ENCODE peak calls at places on chromosome 11, in four cellular contexts. Z, U, H and W are unnamed samples.

GRCh38 chr11:24880962-24881361 is 384.1 kb downstream of the LUZP2 start:
- DNase-seq in U (no peak), Z (no peak), H (no peak), W (no peak)

GRCh38 chr11:2575611-2576051 is 124.2 kb downstream of the KCNQ1OT1 start:
- DNase-seq in H (no peak), Z (no peak), U (no peak), W (no peak)

GRCh38 chr11:61345170-61345610 is 12.2 kb downstream of the TKFC start:
- DNase-seq in U (no peak), Z (peak; percentile 92), H (no peak), W (no peak)

GRCh38 chr11:117654856-117655255 is 142.2 kb downstream of the DSCAML1 start:
- DNase-seq in Z (peak; percentile 86), H (no peak), U (no peak), W (no peak)

GRCh38 chr11:97961431-97961830 is 1059.3 kb upstream of the CNTN5 start:
- DNase-seq in Z (no peak), H (no peak), U (no peak), W (no peak)

GRCh38 chr11:7638710-7639642 is 34.3 kb downstream of the CYB5R2 start:
- DNase-seq in Z (no peak), H (no peak), U (no peak), W (no peak)

GRCh38 chr11:62266558-62266957 is 3.4 kb upstream of the SCGB2A2 start:
- DNase-seq in Z (no peak), H (no peak), U (peak; percentile 6), W (no peak)

GRCh38 chr11:112606656-112607055 is 346.0 kb upstream of the PLET1 start:
- DNase-seq in Z (no peak), H (no peak), U (no peak), W (no peak)

GRCh38 chr11:17646451-17647145 is 72.8 kb upstream of the MYOD1 start:
- DNase-seq in H (no peak), Z (peak; percentile 0), U (no peak), W (no peak)

GRCh38 chr11:121741954-121742361 is 289.2 kb upstream of the SORL1-AS1 start:
- DNase-seq in U (peak; percentile 52), H (no peak), Z (peak; percentile 36), W (peak; percentile 7)

GRCh38 chr11:73980001-73980960 is 2.4 kb downstream of the UCP2 start:
- DNase-seq in Z (no peak), H (peak; percentile 42), U (peak; percentile 20), W (no peak)
- H3K4me3 ChIP-seq in Z (no peak overlapping the region), H (no peak overlapping the region), U (no peak overlapping the region), W (no peak overlapping the region)

DNA sequence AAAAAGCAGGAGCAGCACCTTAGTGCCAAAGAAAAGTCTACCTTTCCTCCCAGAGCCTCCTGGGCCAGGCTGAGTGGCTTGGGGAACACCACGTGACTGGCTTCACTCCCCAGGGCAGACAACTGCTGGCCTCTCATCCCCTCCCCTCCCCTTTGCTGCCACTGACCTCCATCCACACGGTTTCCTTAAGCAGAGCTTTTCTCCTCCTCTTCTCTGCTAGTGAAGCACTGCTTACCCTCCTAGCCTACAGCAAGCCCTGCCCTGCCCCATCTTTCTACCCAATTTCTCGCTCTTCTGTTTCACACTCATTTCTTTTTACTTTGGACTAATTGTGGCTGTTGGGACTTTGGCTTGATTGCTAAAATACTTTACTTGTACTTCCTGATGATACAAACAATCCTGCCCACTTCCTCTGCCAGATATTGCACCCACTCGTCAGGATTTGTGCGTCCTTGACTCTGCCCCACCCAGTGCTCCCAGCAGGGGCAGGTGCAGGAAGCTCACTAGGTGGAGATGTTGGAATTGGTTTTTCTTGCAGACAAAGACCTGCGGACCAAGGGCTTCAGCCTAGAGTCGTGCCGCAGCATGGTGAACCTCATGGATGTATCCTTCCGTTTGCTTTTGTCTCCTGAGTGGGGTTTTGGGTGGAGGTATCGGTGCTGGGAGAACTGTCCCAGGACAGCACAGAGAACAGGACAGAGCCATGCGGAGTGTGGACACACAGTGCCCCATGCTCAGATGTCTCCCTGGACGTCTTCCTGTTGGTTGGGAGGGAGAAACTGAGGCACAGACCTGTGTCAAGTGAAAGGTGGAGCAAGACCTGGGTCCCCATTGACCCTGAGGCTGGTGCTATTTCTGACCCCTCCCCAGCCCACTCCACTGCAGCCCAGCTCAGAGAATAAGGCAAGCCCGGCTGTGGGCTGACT is 27.3 kb downstream of the CAPN1 start:
- DNase-seq in H (no peak), U (no peak), Z (no peak), W (no peak)
- H3K36me3 ChIP-seq in H (peaks cover 22% of the 10 kb centered on the region), U (peaks cover 66% of the 10 kb centered on the region), Z (peaks cover 17% of the 10 kb centered on the region), W (peaks cover 11% of the 10 kb centered on the region)

GRCh38 chr11:123577081-123577598 is 77.3 kb downstream of the SCN3B start:
- DNase-seq in H (peak; percentile 86), Z (peak; percentile 91), U (peak; percentile 43), W (peak; percentile 36)
- H3K4me3 ChIP-seq in H (no peak overlapping the region), Z (peak overlapping the region; percentile 27), U (no peak overlapping the region), W (no peak overlapping the region)

DNA sequence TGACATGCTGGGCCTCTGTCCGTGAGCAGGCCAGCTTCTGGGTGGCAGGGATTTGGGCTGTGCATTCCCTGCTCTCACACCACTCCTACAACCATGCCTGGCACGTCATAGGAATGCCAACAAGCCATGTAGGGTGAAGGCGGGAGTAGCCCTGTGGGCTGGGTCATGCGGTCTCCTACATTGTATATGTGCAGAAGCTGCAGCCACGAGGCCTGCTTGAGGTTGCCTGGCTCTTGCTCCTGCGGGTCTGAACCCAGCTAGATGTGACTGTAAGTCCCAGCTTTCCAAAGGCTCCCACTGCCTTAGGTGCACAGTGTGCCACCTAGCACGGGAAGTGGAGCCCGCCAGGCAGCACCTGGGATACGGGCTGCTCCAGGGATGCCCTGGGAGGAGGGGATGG is 14.6 kb downstream of the MYEOV start:
- DNase-seq in H (no peak), Z (no peak), U (no peak), W (no peak)
- H3K36me3 ChIP-seq in H (no peaks in the 10 kb centered on the region), Z (no peaks in the 10 kb centered on the region), U (no peaks in the 10 kb centered on the region), W (no peaks in the 10 kb centered on the region)

GRCh38 chr11:125552927-125553326 is 16.4 kb upstream of the EI24 start:
- DNase-seq in U (no peak), H (no peak), Z (no peak), W (no peak)
- H3K4me3 ChIP-seq in U (no peak overlapping the region), H (no peak overlapping the region), Z (no peak overlapping the region), W (no peak overlapping the region)